ENCODE peak calls at places on chromosome 17, in seven cellular contexts. D, B, H, S, J, R and F are unnamed samples.

GRCh38 chr17:78831688-78832540 is 8.7 kb downstream of the USP36 start:
- DNase-seq in D (no peak), B (no peak), H (no peak), S (no peak), J (no peak), R (no peak), F (no peak)

GRCh38 chr17:12627776-12628491 is 37.8 kb upstream of the MYOCD start:
- DNase-seq in D (no peak), B (no peak), H (no peak), S (no peak), J (peak; percentile 20), R (no peak), F (no peak)

GRCh38 chr17:68399638-68400403 is 57.5 kb downstream of the WIPI1 start:
- DNase-seq in D (no peak), B (peak; percentile 10), H (no peak), S (no peak), J (no peak), R (no peak), F (no peak)

GRCh38 chr17:41420134-41420533 is 4.3 kb downstream of the KRT37 start:
- DNase-seq in D (no peak), B (no peak), H (no peak), S (no peak), J (no peak), R (no peak), F (no peak)

GRCh38 chr17:41020346-41020745 is 6.7 kb downstream of the KRTAP1-5 start:
- DNase-seq in D (no peak), B (no peak), H (no peak), S (no peak), J (no peak), R (no peak), F (no peak)

GRCh38 chr17:2904135-2904534 is 107.9 kb downstream of the RAP1GAP2 start:
- DNase-seq in D (no peak), B (no peak), H (peak; percentile 29), S (no peak), J (no peak), R (no peak), F (peak; percentile 42)

GRCh38 chr17:10631048-10631700 is 25.9 kb downstream of the MYH3 start:
- DNase-seq in D (peak; percentile 57), B (no peak), H (no peak), S (peak; percentile 32), J (no peak), R (peak; percentile 48), F (no peak)

GRCh38 chr17:50317121-50317520 is 28.8 kb upstream of the XYLT2 start:
- DNase-seq in D (no peak), B (no peak), H (no peak), S (no peak), J (no peak), R (no peak), F (no peak)

GRCh38 chr17:78200451-78200850 is 13.3 kb downstream of the AFMID start:
- DNase-seq in D (no peak), B (no peak), H (no peak), S (no peak), J (no peak), R (no peak), F (no peak)

GRCh38 chr17:79831367-79832210 is 7.7 kb downstream of the CBX4 start:
- DNase-seq in D (peak; percentile 74), B (no peak), H (peak; percentile 87), S (peak; percentile 59), J (no peak), R (no peak), F (peak; percentile 81)

GRCh38 chr17:13702266-13702665 is 100.5 kb upstream of the HS3ST3A1 start:
- DNase-seq in D (no peak), B (no peak), H (no peak), S (no peak), J (no peak), R (no peak), F (no peak)